ENCODE peak calls at places on chromosomes 5 and 9, in five cellular contexts. Z, L, S, X and Q are unnamed samples.
A peak's percentile ranks its signal among the peaks of the same experiment; 100 is the strongest.

GRCh38 chr9:89993678-89994630 is 389.1 kb downstream of the GADD45G start:
- DNase-seq in X (peak; percentile 63), L (no peak), Z (peak; percentile 31), S (no peak), Q (no peak)

GRCh38 chr5:14640765-14641164 is 23.8 kb upstream of the OTULIN start:
- DNase-seq in L (no peak), Z (no peak), X (no peak), S (no peak), Q (no peak)

GRCh38 chr5:966345-966710 is 42.3 kb upstream of the NKD2 start:
- DNase-seq in X (no peak), L (peak; percentile 42), S (no peak), Z (no peak), Q (no peak)

GRCh38 chr5:106417566-106417965 is 1253.2 kb downstream of the EFNA5 start:
- DNase-seq in S (no peak), X (no peak), Z (no peak), L (no peak), Q (no peak)

GRCh38 chr5:132426525-132427138 is 57.1 kb downstream of the SLC22A5 start:
- DNase-seq in Z (peak; percentile 46), S (peak; percentile 45), X (peak; percentile 70), L (peak; percentile 90), Q (peak; percentile 35)

GRCh38 chr5:5719292-5719691 is 296.8 kb downstream of the ICE1 start:
- DNase-seq in S (no peak), Z (no peak), X (no peak), L (no peak), Q (no peak)

GRCh38 chr5:17046320-17046719 is 110.2 kb upstream of the MYO10 start:
- DNase-seq in L (no peak), X (no peak), Z (no peak), S (no peak), Q (no peak)

GRCh38 chr9:77420641-77421040 is 227.5 kb downstream of the GNA14 start:
- DNase-seq in Z (no peak), X (no peak), L (no peak), S (no peak), Q (no peak)

GRCh38 chr5:166349036-166349435 is 1942.4 kb upstream of the WWC1 start:
- DNase-seq in L (no peak), X (no peak), S (no peak), Z (no peak), Q (no peak)

GRCh38 chr9:6113312-6113711 is 97.9 kb upstream of the RANBP6 start:
- DNase-seq in Z (no peak), S (no peak), L (no peak), X (no peak), Q (no peak)

GRCh38 chr9:89922099-89922498 is 317.3 kb downstream of the GADD45G start:
- DNase-seq in Z (no peak), L (no peak), S (no peak), X (no peak), Q (no peak)

GRCh38 chr5:7420506-7421280 is 24.8 kb downstream of the ADCY2 start:
- DNase-seq in X (no peak), L (no peak), Z (no peak), S (no peak), Q (no peak)

GRCh38 chr9:444528-444927 is 229.9 kb downstream of the DOCK8 start:
- DNase-seq in Z (no peak), S (no peak), X (no peak), L (no peak), Q (no peak)
- H3K9me3 ChIP-seq in Z (no peaks in the 10 kb centered on the region), S (no peaks in the 10 kb centered on the region), X (no peaks in the 10 kb centered on the region), L (no peaks in the 10 kb centered on the region), Q (no peaks in the 10 kb centered on the region)

GRCh38 chr9:113012492-113012891 is 500 bp upstream of the ZNF883 start:
- DNase-seq in X (no peak), Z (no peak), L (no peak), S (no peak), Q (no peak)
- H3K9me3 ChIP-seq in X (peaks cover 64% of the 10 kb centered on the region), Z (no peaks in the 10 kb centered on the region), L (peaks cover 8% of the 10 kb centered on the region), S (peaks cover 12% of the 10 kb centered on the region), Q (peaks cover 16% of the 10 kb centered on the region)

GRCh38 chr5:178711572-178711971 is 18.9 kb downstream of the ZNF354A start:
- DNase-seq in X (no peak), Z (no peak), L (no peak), S (no peak), Q (no peak)
- H3K9me3 ChIP-seq in X (peaks cover 100% of the 10 kb centered on the region), Z (peaks cover 33% of the 10 kb centered on the region), L (peaks cover 93% of the 10 kb centered on the region), S (peaks cover 80% of the 10 kb centered on the region), Q (peaks cover 94% of the 10 kb centered on the region)

GRCh38 chr5:180253036-180253824 is 38.7 kb downstream of the MAPK9 start:
- DNase-seq in L (no peak), S (no peak), X (no peak), Z (no peak), Q (no peak)
- H3K9me3 ChIP-seq in L (peaks cover 88% of the 10 kb centered on the region), S (peaks cover 68% of the 10 kb centered on the region), X (peaks cover 100% of the 10 kb centered on the region), Z (peaks cover 23% of the 10 kb centered on the region), Q (peaks cover 84% of the 10 kb centered on the region)

GRCh38 chr9:129481424-129481823 is 139.5 kb downstream of the C9orf50 start:
- DNase-seq in L (no peak), S (no peak), Z (no peak), X (no peak), Q (no peak)

GRCh38 chr9:129484325-129485000 is 136.4 kb downstream of the C9orf50 start:
- DNase-seq in S (no peak), Z (no peak), X (no peak), L (no peak), Q (no peak)

GRCh38 chr9:129481824-129482511 is 138.9 kb downstream of the C9orf50 start:
- DNase-seq in L (peak; percentile 79), X (peak; percentile 62), Z (no peak), S (no peak), Q (no peak)

GRCh38 chr9:129483467-129484324 is 137.2 kb downstream of the C9orf50 start:
- DNase-seq in S (no peak), L (peak; percentile 97), Z (peak; percentile 83), X (peak; percentile 90), Q (no peak)

DNA sequence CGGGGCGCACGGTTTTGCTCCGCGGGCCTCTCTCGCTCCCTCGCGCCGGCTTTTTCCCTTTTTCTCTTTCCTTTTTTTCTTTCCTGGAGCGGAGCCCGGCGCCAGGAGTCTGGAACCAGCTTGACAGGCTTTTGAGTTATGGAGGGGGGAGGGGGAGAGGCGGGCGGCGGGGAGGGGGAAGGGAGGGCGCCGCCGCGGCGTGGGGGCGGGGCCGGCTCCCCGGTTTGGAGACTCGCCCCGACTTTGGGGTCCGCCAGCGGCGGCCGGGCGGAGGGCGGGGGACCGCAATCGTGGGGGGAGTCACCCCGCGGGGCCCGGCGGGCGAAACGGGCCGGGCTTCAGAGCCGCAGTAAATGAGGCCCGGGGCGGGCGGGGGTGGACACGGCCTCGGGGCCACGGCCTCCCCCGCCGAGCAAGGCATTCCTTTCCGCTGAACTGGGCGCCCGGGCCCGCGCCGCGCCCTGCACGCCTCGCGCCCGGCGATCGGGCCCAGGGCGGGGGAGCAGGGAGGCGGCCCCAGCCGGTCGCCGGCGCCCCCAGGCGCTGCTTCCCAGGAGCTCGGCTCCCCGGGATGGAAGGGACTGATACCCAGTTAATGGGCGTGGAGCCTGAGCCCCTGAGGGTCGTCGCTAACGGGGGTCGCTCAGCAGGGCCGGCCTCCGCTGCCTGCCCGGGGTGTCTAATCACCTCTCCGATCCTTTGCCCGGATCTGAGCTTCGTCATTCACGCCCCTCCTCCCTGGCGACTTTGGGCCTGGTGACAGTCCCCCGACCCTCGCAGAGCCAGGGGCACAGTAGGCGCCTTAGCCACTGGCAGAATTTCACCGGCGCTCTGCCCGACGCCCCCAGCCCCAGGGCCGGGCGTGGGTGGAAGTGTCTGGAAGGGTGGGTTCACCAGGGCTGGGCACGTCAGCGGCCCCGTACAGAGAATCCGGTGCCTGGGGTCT is 138.1 kb downstream of the C9orf50 start:
- DNase-seq in S (peak; percentile 24), X (peak; percentile 89), Z (peak; percentile 89), L (peak; percentile 96), Q (no peak)
- H3K9me3 ChIP-seq in S (no peaks in the 10 kb centered on the region), X (no peaks in the 10 kb centered on the region), Z (no peaks in the 10 kb centered on the region), L (no peaks in the 10 kb centered on the region), Q (no peaks in the 10 kb centered on the region)